ENCODE peak calls at places on chromosomes 12 and 14, in five cellular contexts. E, L, C, Y and X are unnamed samples.
A peak's percentile ranks its signal among the peaks of the same experiment; 100 is the strongest.

GRCh38 chr14:54704768-54705167 is 137.8 kb downstream of the SAMD4A start:
- DNase-seq in L (no peak), C (no peak), Y (no peak), E (no peak), X (no peak)

GRCh38 chr14:58587271-58587670 is 50.5 kb upstream of the DACT1 start:
- DNase-seq in E (peak; percentile 44), C (no peak), Y (no peak), L (no peak), X (peak; percentile 74)

GRCh38 chr14:63605041-63605532 is 36.6 kb downstream of the WDR89 start:
- DNase-seq in C (no peak), L (peak; percentile 39), Y (no peak), E (no peak), X (no peak)

GRCh38 chr14:96077983-96078686 is 39.0 kb downstream of the C14orf132 start:
- DNase-seq in C (no peak), L (no peak), E (no peak), Y (no peak), X (no peak)

GRCh38 chr12:63882844-63883243 is 38.3 kb downstream of the SRGAP1 start:
- DNase-seq in Y (no peak), E (no peak), L (no peak), C (no peak), X (peak; percentile 13)

GRCh38 chr14:51073751-51074150 is 21.2 kb downstream of the TRIM9 start:
- DNase-seq in L (no peak), Y (no peak), C (no peak), E (no peak), X (peak; percentile 11)

GRCh38 chr14:103416916-103417315 is 31.7 kb downstream of the MARK3 start:
- DNase-seq in C (no peak), L (no peak), E (no peak), Y (no peak), X (no peak)

GRCh38 chr14:92619671-92620437 is 106.3 kb downstream of the RIN3 start:
- DNase-seq in C (no peak), L (no peak), E (no peak), Y (no peak), X (no peak)

GRCh38 chr12:117045175-117045997 is 53.8 kb downstream of the TESC start:
- DNase-seq in Y (no peak), L (no peak), C (no peak), E (no peak), X (no peak)

GRCh38 chr12:90044069-90044468 is 335.4 kb upstream of the ATP2B1 start:
- DNase-seq in Y (no peak), C (no peak), L (no peak), E (no peak), X (no peak)

GRCh38 chr12:96108321-96108720 is 72.9 kb upstream of the LTA4H start:
- DNase-seq in L (peak; percentile 65), E (no peak), Y (peak; percentile 6), C (no peak), X (no peak)

GRCh38 chr14:94355191-94355794 is 32.2 kb upstream of the SERPINA6 start:
- DNase-seq in C (no peak), E (no peak), Y (no peak), L (peak; percentile 53), X (peak; percentile 74)

GRCh38 chr14:93025055-93025454 is 90.7 kb downstream of the ITPK1 start:
- DNase-seq in L (no peak), C (no peak), Y (no peak), E (no peak), X (no peak)

GRCh38 chr14:68693926-68694325 is 98.9 kb downstream of the ZFP36L1 start:
- DNase-seq in C (no peak), L (no peak), E (no peak), Y (no peak), X (no peak)

GRCh38 chr12:54197037-54197909 is 8.5 kb upstream of the SMUG1 start:
- DNase-seq in Y (no peak), E (no peak), C (no peak), L (no peak), X (no peak)

GRCh38 chr14:87944987-87945604 is 47.9 kb downstream of the GALC start:
- DNase-seq in Y (no peak), E (peak; percentile 22), C (peak; percentile 48), L (no peak), X (peak; percentile 82)

GRCh38 chr12:67726868-67727267 is 78.3 kb downstream of the DYRK2 start:
- DNase-seq in Y (no peak), E (no peak), L (no peak), C (no peak), X (no peak)

GRCh38 chr12:130752692-130753230 is 36.7 kb upstream of the RIMBP2 start:
- DNase-seq in L (no peak), E (no peak), Y (no peak), C (no peak), X (no peak)

GRCh38 chr12:107655281-107656065 is 30.1 kb upstream of the PWP1 start:
- DNase-seq in Y (no peak), C (no peak), E (no peak), L (peak; percentile 33), X (no peak)